ENCODE peak calls at places on chromosome 17, in five cellular contexts. One of them, this sample, is unnamed.

GRCh38 chr17:40350410-40351184 is 13.9 kb downstream of the GJD3 start:
- DNase-seq in AG04450: no peak
- DNase-seq in neural progenitor cell: peak; percentile 90
- DNase-seq in endothelial cell: no peak
- DNase-seq in heart right ventricle: no peak
- DNase-seq in this sample: peak; percentile 91

GRCh38 chr17:80428363-80428762 is 13.4 kb downstream of the ENDOV start:
- DNase-seq in neural progenitor cell: no peak
- DNase-seq in heart right ventricle: no peak
- DNase-seq in endothelial cell: no peak
- DNase-seq in AG04450: no peak
- DNase-seq in this sample: no peak

GRCh38 chr17:67594115-67594878 is 123.4 kb upstream of the NOL11 start:
- DNase-seq in heart right ventricle: no peak
- DNase-seq in endothelial cell: no peak
- DNase-seq in neural progenitor cell: no peak
- DNase-seq in AG04450: no peak
- DNase-seq in this sample: no peak

GRCh38 chr17:43830510-43831145 is 2.3 kb downstream of the MPP3 start:
- DNase-seq in heart right ventricle: no peak
- DNase-seq in endothelial cell: no peak
- DNase-seq in neural progenitor cell: no peak
- DNase-seq in AG04450: no peak
- DNase-seq in this sample: no peak

GRCh38 chr17:59796138-59796537 is 88.7 kb downstream of the VMP1 start:
- DNase-seq in AG04450: no peak
- DNase-seq in heart right ventricle: no peak
- DNase-seq in neural progenitor cell: no peak
- DNase-seq in endothelial cell: no peak
- DNase-seq in this sample: no peak

GRCh38 chr17:48637323-48638260 is 11.4 kb upstream of the HOXB9 start:
- DNase-seq in neural progenitor cell: no peak
- DNase-seq in endothelial cell: no peak
- DNase-seq in AG04450: peak; percentile 30
- DNase-seq in heart right ventricle: no peak
- DNase-seq in this sample: no peak

GRCh38 chr17:726331-726919 is 6.0 kb upstream of the TLCD3A start:
- DNase-seq in heart right ventricle: no peak
- DNase-seq in endothelial cell: no peak
- DNase-seq in AG04450: no peak
- DNase-seq in neural progenitor cell: peak; percentile 76
- DNase-seq in this sample: no peak

GRCh38 chr17:55588446-55588845 is 77.2 kb upstream of the SMIM36 start:
- DNase-seq in neural progenitor cell: no peak
- DNase-seq in AG04450: no peak
- DNase-seq in heart right ventricle: no peak
- DNase-seq in endothelial cell: no peak
- DNase-seq in this sample: no peak

GRCh38 chr17:18235743-18236256 is 10.4 kb downstream of the LLGL1 start:
- DNase-seq in endothelial cell: no peak
- DNase-seq in heart right ventricle: no peak
- DNase-seq in AG04450: no peak
- DNase-seq in neural progenitor cell: no peak
- DNase-seq in this sample: no peak

GRCh38 chr17:60645918-60646523 is 31.6 kb upstream of the BCAS3 start:
- DNase-seq in neural progenitor cell: no peak
- DNase-seq in AG04450: no peak
- DNase-seq in heart right ventricle: no peak
- DNase-seq in endothelial cell: no peak
- DNase-seq in this sample: no peak

GRCh38 chr17:59837362-59838195 is 55.2 kb downstream of the TUBD1 start:
- DNase-seq in neural progenitor cell: peak; percentile 82
- DNase-seq in AG04450: peak; percentile 99
- DNase-seq in heart right ventricle: peak; percentile 89
- DNase-seq in endothelial cell: peak; percentile 52
- DNase-seq in this sample: no peak

GRCh38 chr17:81665205-81666091 is 957 bp downstream of the OXLD1 start:
- DNase-seq in endothelial cell: no peak
- DNase-seq in neural progenitor cell: peak; percentile 23
- DNase-seq in AG04450: no peak
- DNase-seq in heart right ventricle: no peak
- DNase-seq in this sample: no peak

GRCh38 chr17:29592850-29593545 is at the start of gene ANKRD13B:
- DNase-seq in AG04450: no peak
- DNase-seq in heart right ventricle: peak; percentile 44
- DNase-seq in endothelial cell: no peak
- DNase-seq in neural progenitor cell: peak; percentile 76
- DNase-seq in this sample: peak; percentile 82

GRCh38 chr17:36888236-36888957 is 48.9 kb upstream of the LHX1 start:
- DNase-seq in AG04450: no peak
- DNase-seq in endothelial cell: no peak
- DNase-seq in heart right ventricle: no peak
- DNase-seq in neural progenitor cell: peak; percentile 29
- DNase-seq in this sample: peak; percentile 46

GRCh38 chr17:7440113-7440822 is 956 bp downstream of the FGF11 start:
- DNase-seq in heart right ventricle: peak; percentile 60
- DNase-seq in AG04450: no peak
- DNase-seq in endothelial cell: no peak
- DNase-seq in neural progenitor cell: peak; percentile 73
- DNase-seq in this sample: peak; percentile 70

GRCh38 chr17:63647936-63648335 is 25.7 kb downstream of the MAP3K3 start:
- DNase-seq in endothelial cell: no peak
- DNase-seq in AG04450: no peak
- DNase-seq in neural progenitor cell: no peak
- DNase-seq in heart right ventricle: no peak
- DNase-seq in this sample: no peak

GRCh38 chr17:56779306-56779705 is 54.4 kb downstream of the C17orf67 start:
- DNase-seq in AG04450: no peak
- DNase-seq in heart right ventricle: no peak
- DNase-seq in endothelial cell: no peak
- DNase-seq in neural progenitor cell: no peak
- DNase-seq in this sample: no peak

GRCh38 chr17:66632716-66633115 is 202.2 kb upstream of the CACNG5 start:
- DNase-seq in heart right ventricle: no peak
- DNase-seq in AG04450: no peak
- DNase-seq in neural progenitor cell: no peak
- DNase-seq in endothelial cell: no peak
- DNase-seq in this sample: no peak

GRCh38 chr17:39757931-39758873 is 20.5 kb downstream of the GRB7 start:
- DNase-seq in neural progenitor cell: no peak
- DNase-seq in AG04450: no peak
- DNase-seq in endothelial cell: no peak
- DNase-seq in heart right ventricle: no peak
- DNase-seq in this sample: no peak

GRCh38 chr17:28256370-28256769 is 62.6 kb upstream of the TMEM97 start:
- DNase-seq in heart right ventricle: no peak
- DNase-seq in endothelial cell: no peak
- DNase-seq in neural progenitor cell: no peak
- DNase-seq in AG04450: no peak
- DNase-seq in this sample: no peak

GRCh38 chr17:74272731-74273201 is 1.3 kb upstream of the DNAI2 start:
- DNase-seq in neural progenitor cell: peak; percentile 63
- DNase-seq in heart right ventricle: peak; percentile 75
- DNase-seq in AG04450: no peak
- DNase-seq in endothelial cell: no peak
- DNase-seq in this sample: no peak

GRCh38 chr17:82283208-82283749 is 9.8 kb upstream of the CSNK1D start:
- DNase-seq in AG04450: peak; percentile 81
- DNase-seq in endothelial cell: no peak
- DNase-seq in neural progenitor cell: no peak
- DNase-seq in heart right ventricle: no peak
- DNase-seq in this sample: peak; percentile 65

GRCh38 chr17:35890774-35891155 is 10.6 kb upstream of the CCL5 start:
- DNase-seq in endothelial cell: no peak
- DNase-seq in heart right ventricle: no peak
- DNase-seq in AG04450: no peak
- DNase-seq in neural progenitor cell: peak; percentile 7
- DNase-seq in this sample: no peak

GRCh38 chr17:37708008-37708615 is 36.7 kb downstream of the HNF1B start:
- DNase-seq in neural progenitor cell: no peak
- DNase-seq in heart right ventricle: no peak
- DNase-seq in endothelial cell: no peak
- DNase-seq in AG04450: no peak
- DNase-seq in this sample: no peak

GRCh38 chr17:33651631-33652030 is 358.5 kb upstream of the ASIC2 start:
- DNase-seq in neural progenitor cell: no peak
- DNase-seq in AG04450: no peak
- DNase-seq in endothelial cell: no peak
- DNase-seq in heart right ventricle: no peak
- DNase-seq in this sample: no peak

GRCh38 chr17:83173180-83173996 is 94.0 kb downstream of the METRNL start:
- DNase-seq in AG04450: no peak
- DNase-seq in heart right ventricle: no peak
- DNase-seq in endothelial cell: no peak
- DNase-seq in neural progenitor cell: no peak
- DNase-seq in this sample: no peak

GRCh38 chr17:39156491-39156890 is 5.1 kb upstream of the PLXDC1 start:
- DNase-seq in neural progenitor cell: no peak
- DNase-seq in heart right ventricle: no peak
- DNase-seq in endothelial cell: no peak
- DNase-seq in AG04450: no peak
- DNase-seq in this sample: no peak

GRCh38 chr17:77924757-77925336 is 33.7 kb upstream of the TNRC6C start:
- DNase-seq in endothelial cell: no peak
- DNase-seq in neural progenitor cell: peak; percentile 58
- DNase-seq in heart right ventricle: peak; percentile 72
- DNase-seq in AG04450: no peak
- DNase-seq in this sample: no peak

GRCh38 chr17:55158439-55158838 is 106.3 kb upstream of the HLF start:
- DNase-seq in endothelial cell: no peak
- DNase-seq in AG04450: no peak
- DNase-seq in heart right ventricle: no peak
- DNase-seq in neural progenitor cell: no peak
- DNase-seq in this sample: no peak

GRCh38 chr17:78347453-78347852 is 12.4 kb downstream of the SOCS3 start:
- DNase-seq in heart right ventricle: no peak
- DNase-seq in endothelial cell: no peak
- DNase-seq in neural progenitor cell: no peak
- DNase-seq in AG04450: no peak
- DNase-seq in this sample: no peak

GRCh38 chr17:9023389-9024210 is 2.3 kb downstream of the NTN1 start:
- DNase-seq in heart right ventricle: no peak
- DNase-seq in endothelial cell: no peak
- DNase-seq in AG04450: no peak
- DNase-seq in neural progenitor cell: peak; percentile 31
- DNase-seq in this sample: no peak

GRCh38 chr17:46833840-46834208 is 15.3 kb upstream of the WNT3 start:
- DNase-seq in endothelial cell: no peak
- DNase-seq in heart right ventricle: no peak
- DNase-seq in neural progenitor cell: no peak
- DNase-seq in AG04450: no peak
- DNase-seq in this sample: no peak

GRCh38 chr17:31580331-31581021 is 189.0 kb downstream of the RAB11FIP4 start:
- DNase-seq in neural progenitor cell: no peak
- DNase-seq in heart right ventricle: no peak
- DNase-seq in endothelial cell: no peak
- DNase-seq in AG04450: no peak
- DNase-seq in this sample: no peak

GRCh38 chr17:51486091-51486490 is 225.7 kb downstream of the UTP18 start:
- DNase-seq in endothelial cell: no peak
- DNase-seq in AG04450: no peak
- DNase-seq in heart right ventricle: no peak
- DNase-seq in neural progenitor cell: no peak
- DNase-seq in this sample: no peak

GRCh38 chr17:51486885-51487520 is 226.7 kb downstream of the UTP18 start:
- DNase-seq in neural progenitor cell: no peak
- DNase-seq in AG04450: no peak
- DNase-seq in endothelial cell: no peak
- DNase-seq in heart right ventricle: no peak
- DNase-seq in this sample: no peak

GRCh38 chr17:51493206-51493605 is 232.9 kb downstream of the UTP18 start:
- DNase-seq in neural progenitor cell: no peak
- DNase-seq in endothelial cell: no peak
- DNase-seq in heart right ventricle: no peak
- DNase-seq in AG04450: no peak
- DNase-seq in this sample: no peak

GRCh38 chr17:51491416-51491815 is 231.1 kb downstream of the UTP18 start:
- DNase-seq in AG04450: no peak
- DNase-seq in endothelial cell: no peak
- DNase-seq in heart right ventricle: no peak
- DNase-seq in neural progenitor cell: no peak
- DNase-seq in this sample: no peak

GRCh38 chr17:51487947-51488346 is 227.6 kb downstream of the UTP18 start:
- DNase-seq in endothelial cell: peak; percentile 5
- DNase-seq in neural progenitor cell: peak; percentile 59
- DNase-seq in AG04450: no peak
- DNase-seq in heart right ventricle: no peak
- DNase-seq in this sample: no peak
- TF ChIP-seq CTCF in endothelial cell: no peak
- TF ChIP-seq CTCF in neural progenitor cell: peak; percentile 66
- TF ChIP-seq CTCF in AG04450: no peak
- TF ChIP-seq CTCF in heart right ventricle: no peak
- TF ChIP-seq CTCF in this sample: peak; percentile 15

GRCh38 chr17:1899403-1900000 is 69.7 kb downstream of the RPA1 start:
- DNase-seq in AG04450: no peak
- DNase-seq in endothelial cell: no peak
- DNase-seq in heart right ventricle: no peak
- DNase-seq in neural progenitor cell: no peak
- DNase-seq in this sample: no peak
- TF ChIP-seq CTCF in AG04450: peak; percentile 43
- TF ChIP-seq CTCF in endothelial cell: peak; percentile 57
- TF ChIP-seq CTCF in heart right ventricle: no peak
- TF ChIP-seq CTCF in neural progenitor cell: no peak
- TF ChIP-seq CTCF in this sample: peak; percentile 57

GRCh38 chr17:76540381-76541300 is 797 bp downstream of the PRCD start:
- DNase-seq in AG04450: peak; percentile 87
- DNase-seq in heart right ventricle: peak; percentile 97
- DNase-seq in neural progenitor cell: peak; percentile 96
- DNase-seq in endothelial cell: peak; percentile 85
- DNase-seq in this sample: peak; percentile 95
- TF ChIP-seq CTCF in AG04450: no peak
- TF ChIP-seq CTCF in heart right ventricle: peak; percentile 33
- TF ChIP-seq CTCF in neural progenitor cell: no peak
- TF ChIP-seq CTCF in endothelial cell: no peak
- TF ChIP-seq CTCF in this sample: no peak

GRCh38 chr17:21289902-21290571 is 5.5 kb downstream of the MAP2K3 start:
- DNase-seq in AG04450: no peak
- DNase-seq in endothelial cell: no peak
- DNase-seq in neural progenitor cell: no peak
- DNase-seq in heart right ventricle: peak; percentile 85
- DNase-seq in this sample: no peak
- TF ChIP-seq CTCF in AG04450: no peak
- TF ChIP-seq CTCF in endothelial cell: no peak
- TF ChIP-seq CTCF in neural progenitor cell: no peak
- TF ChIP-seq CTCF in heart right ventricle: peak; percentile 8
- TF ChIP-seq CTCF in this sample: no peak

GRCh38 chr17:4565209-4566141 is 5.1 kb upstream of the GGT6 start:
- DNase-seq in neural progenitor cell: peak; percentile 90
- DNase-seq in endothelial cell: peak; percentile 59
- DNase-seq in heart right ventricle: peak; percentile 68
- DNase-seq in AG04450: peak; percentile 38
- DNase-seq in this sample: no peak
- TF ChIP-seq CTCF in neural progenitor cell: peak; percentile 85
- TF ChIP-seq CTCF in endothelial cell: peak; percentile 38
- TF ChIP-seq CTCF in heart right ventricle: peak; percentile 79
- TF ChIP-seq CTCF in AG04450: peak; percentile 93
- TF ChIP-seq CTCF in this sample: peak; percentile 72

This sample was measured in glutamatergic neuron.